ENCODE peak calls at places on chromosome 6, in eight cellular contexts. J is B cell, L is endothelial cell, D is H1, Q is HCT116, M is IMR-90, H is GM13976, W is fibroblast of pulmonary artery. E is an unnamed sample.

GRCh38 chr6:136405410-136406029 is 115.9 kb upstream of the BCLAF1 start:
- DNase-seq in M (no peak), J (no peak), Q (no peak), L (no peak), H (no peak), W (peak), D (no peak), E (no peak)

GRCh38 chr6:32669893-32670292 is 3.4 kb upstream of the HLA-DQB1 start:
- DNase-seq in D (no peak), W (no peak), Q (no peak), M (no peak), L (no peak), J (no peak), H (no peak), E (no peak)

GRCh38 chr6:47479156-47479541 is 1.6 kb downstream of the CD2AP start:
- DNase-seq in H (no peak), D (no peak), L (no peak), M (peak), J (no peak), W (no peak), Q (no peak), E (no peak)

GRCh38 chr6:124924333-124924759 is 37.9 kb upstream of the RNF217 start:
- DNase-seq in D (no peak), L (no peak), Q (no peak), H (no peak), M (peak), J (no peak), W (no peak), E (peak)

GRCh38 chr6:134117409-134117808 is 65.0 kb upstream of the SLC2A12 start:
- DNase-seq in Q (no peak), H (no peak), L (no peak), D (no peak), J (no peak), W (no peak), M (peak), E (peak)

GRCh38 chr6:79138146-79138545 is 60.1 kb upstream of the PHIP start:
- DNase-seq in W (peak), L (no peak), M (no peak), H (no peak), D (no peak), Q (no peak), J (no peak), E (peak)

GRCh38 chr6:36657942-36658544 is 20.5 kb upstream of the CDKN1A start:
- DNase-seq in L (no peak), D (no peak), W (peak), M (peak), J (no peak), H (no peak), Q (no peak), E (peak)

GRCh38 chr6:83062225-83062624 is 3.4 kb downstream of the UBE3D start:
- DNase-seq in Q (no peak), J (no peak), M (peak), W (no peak), H (no peak), L (no peak), D (no peak), E (peak)

GRCh38 chr6:16539086-16539931 is 222.0 kb downstream of the ATXN1 start:
- DNase-seq in H (no peak), M (no peak), L (no peak), Q (peak), D (no peak), J (no peak), W (no peak), E (no peak)
- TF ChIP-seq CTCF in H (no peak), M (no peak), L (no peak), Q (no peak), D (no peak), J (no peak), W (no peak), E (no peak)

GRCh38 chr6:3878048-3878666 is 29.0 kb downstream of the FAM50B start:
- DNase-seq in J (no peak), D (no peak), H (no peak), M (no peak), W (no peak), Q (no peak), L (no peak), E (no peak)
- TF ChIP-seq CTCF in J (no peak), D (no peak), H (no peak), M (no peak), W (no peak), Q (no peak), L (no peak), E (no peak)

GRCh38 chr6:20454201-20454824 is 52.6 kb downstream of the E2F3 start:
- DNase-seq in L (no peak), Q (no peak), H (no peak), D (no peak), J (no peak), W (no peak), M (no peak), E (no peak)
- TF ChIP-seq CTCF in L (no peak), Q (no peak), H (no peak), D (no peak), J (no peak), W (no peak), M (no peak), E (no peak)

DNA sequence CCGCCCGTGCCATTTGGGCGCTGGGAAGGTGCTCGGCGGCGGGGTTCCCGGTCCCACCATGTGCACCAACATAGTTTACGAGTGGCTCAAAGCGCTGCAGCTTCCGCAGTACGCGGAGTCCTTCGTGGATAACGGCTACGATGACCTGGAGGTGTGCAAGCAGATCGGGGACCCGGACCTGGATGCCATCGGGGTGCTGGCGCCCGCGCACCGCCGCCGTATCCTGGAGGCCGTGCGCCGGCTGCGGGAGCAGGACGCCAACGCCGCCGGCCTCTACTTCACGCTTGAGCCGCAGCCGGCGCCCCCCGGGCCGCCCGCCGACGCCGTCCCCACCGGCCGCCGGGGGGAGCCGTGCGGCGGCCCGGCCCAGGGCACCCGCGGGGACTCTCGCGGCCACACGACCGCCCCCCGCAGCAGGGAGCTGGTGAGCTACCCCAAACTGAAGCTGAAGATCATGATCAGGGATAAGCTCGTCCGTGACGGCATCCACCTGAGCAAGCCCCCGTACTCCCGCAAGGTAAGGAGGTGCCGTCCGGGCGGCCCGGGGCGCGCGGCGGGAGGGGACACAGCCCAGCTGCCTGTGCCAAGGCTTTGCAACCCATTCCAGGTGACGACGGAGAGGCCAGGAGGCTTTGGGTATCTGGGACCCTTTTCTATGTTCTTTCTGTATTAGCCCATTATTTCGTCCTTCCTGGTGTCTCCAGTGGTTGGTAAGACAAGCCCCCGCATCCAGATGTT is 550 bp downstream of the SAMD5 start:
- DNase-seq in H (peak), W (no peak), Q (no peak), M (no peak), L (peak), D (peak), J (peak), E (no peak)
- TF ChIP-seq CTCF in H (no peak), W (no peak), Q (peak), M (peak), L (peak), D (no peak), J (no peak), E (no peak)

GRCh38 chr6:107077710-107078109 is 37.6 kb downstream of the BEND3 start:
- DNase-seq in M (no peak), D (no peak), L (no peak), Q (no peak), W (no peak), J (no peak), H (no peak), E (no peak)

GRCh38 chr6:107079429-107079828 is 35.9 kb downstream of the BEND3 start:
- DNase-seq in Q (peak), W (no peak), J (no peak), M (no peak), H (no peak), D (no peak), L (no peak), E (no peak)

GRCh38 chr6:107082045-107082444 is 33.3 kb downstream of the BEND3 start:
- DNase-seq in D (no peak), W (no peak), M (peak), H (no peak), L (no peak), J (no peak), Q (no peak), E (no peak)

GRCh38 chr6:107083047-107083768 is 32.1 kb downstream of the BEND3 start:
- DNase-seq in W (no peak), Q (no peak), D (no peak), M (no peak), J (no peak), H (no peak), L (no peak), E (no peak)

GRCh38 chr6:107080036-107080435 is 35.3 kb downstream of the BEND3 start:
- DNase-seq in D (peak), J (no peak), L (peak), M (no peak), W (no peak), Q (peak), H (no peak), E (no peak)
- TF ChIP-seq CTCF in D (peak), J (peak), L (peak), M (no peak), W (peak), Q (peak), H (no peak), E (peak)

GRCh38 chr6:88137915-88138314 is 28.2 kb downstream of the CNR1 start:
- DNase-seq in W (no peak), D (no peak), M (no peak), H (no peak), J (no peak), L (no peak), Q (no peak), E (no peak)
- TF ChIP-seq CTCF in W (no peak), D (no peak), M (no peak), H (no peak), J (no peak), L (no peak), Q (no peak), E (no peak)

E was measured in HFFc6.